ENCODE peak calls at places on chromosome 14, in nine cellular contexts. K, S, L, D, T, Y, O, B and J are unnamed samples.

GRCh38 chr14:49768301-49769121 is 558 bp downstream of the KLHDC2 start:
- DNase-seq in K (peak), S (peak), L (peak), D (peak), T (peak), Y (peak), O (peak), B (no peak), J (peak)

GRCh38 chr14:105069887-105070759 is 4.9 kb upstream of the GPR132 start:
- DNase-seq in K (peak), S (no peak), L (no peak), D (no peak), T (no peak), Y (no peak), O (peak), B (no peak), J (no peak)

GRCh38 chr14:69291396-69291795 is 31.4 kb downstream of the GALNT16 start:
- DNase-seq in K (no peak), S (no peak), L (no peak), D (no peak), T (no peak), Y (no peak), O (peak), B (no peak), J (no peak)

GRCh38 chr14:53167602-53168328 is 14.6 kb upstream of the DDHD1 start:
- DNase-seq in K (peak), S (peak), L (no peak), D (no peak), T (no peak), Y (no peak), O (no peak), B (no peak), J (no peak)

GRCh38 chr14:103514596-103515421 is 7.8 kb downstream of the CKB start:
- DNase-seq in K (no peak), S (no peak), L (no peak), D (no peak), T (no peak), Y (no peak), O (peak), B (no peak), J (no peak)

GRCh38 chr14:101858791-101859537 is 97.5 kb downstream of the PPP2R5C start:
- DNase-seq in K (no peak), S (no peak), L (no peak), D (no peak), T (no peak), Y (no peak), O (no peak), B (no peak), J (no peak)

GRCh38 chr14:73502017-73502619 is 11.4 kb downstream of the RIOX1 start:
- DNase-seq in K (peak), S (no peak), L (no peak), D (no peak), T (no peak), Y (no peak), O (no peak), B (no peak), J (peak)

GRCh38 chr14:103021817-103022668 is 35.3 kb downstream of the CDC42BPB start:
- DNase-seq in K (peak), S (peak), L (no peak), D (no peak), T (no peak), Y (no peak), O (no peak), B (no peak), J (no peak)

GRCh38 chr14:100215330-100215885 is 23.5 kb upstream of the YY1 start:
- DNase-seq in K (no peak), S (no peak), L (no peak), D (no peak), T (no peak), Y (no peak), O (no peak), B (no peak), J (no peak)

GRCh38 chr14:66624319-66624937 is 116.5 kb downstream of the GPHN start:
- DNase-seq in K (peak), S (peak), L (peak), D (peak), T (no peak), Y (peak), O (no peak), B (no peak), J (peak)

GRCh38 chr14:51210594-51210993 is 29.5 kb upstream of the TMX1 start:
- DNase-seq in K (no peak), S (no peak), L (no peak), D (no peak), T (no peak), Y (no peak), O (no peak), B (no peak), J (no peak)

GRCh38 chr14:76922599-76922998 is 96.4 kb downstream of the LRRC74A start:
- DNase-seq in K (peak), S (no peak), L (no peak), D (no peak), T (no peak), Y (no peak), O (no peak), B (no peak), J (no peak)

GRCh38 chr14:22474730-22475351 is 114.2 kb downstream of the DAD1 start:
- DNase-seq in K (peak), S (peak), L (no peak), D (no peak), T (no peak), Y (no peak), O (no peak), B (no peak), J (no peak)

GRCh38 chr14:47674148-47674545 is 1.3 kb downstream of the MDGA2 start:
- DNase-seq in K (no peak), S (peak), L (no peak), D (peak), T (no peak), Y (no peak), O (no peak), B (no peak), J (peak)

GRCh38 chr14:68384335-68384734 is 408.5 kb downstream of the ZFP36L1 start:
- DNase-seq in K (peak), S (no peak), L (no peak), D (no peak), T (no peak), Y (peak), O (peak), B (no peak), J (peak)

GRCh38 chr14:101471723-101472517 is 89.4 kb upstream of the DIO3 start:
- DNase-seq in K (no peak), S (no peak), L (no peak), D (no peak), T (no peak), Y (no peak), O (peak), B (no peak), J (no peak)

GRCh38 chr14:105748204-105748578 is 221.8 kb downstream of the TMEM121 start:
- DNase-seq in K (no peak), S (peak), L (peak), D (no peak), T (no peak), Y (no peak), O (peak), B (no peak), J (no peak)

DNA sequence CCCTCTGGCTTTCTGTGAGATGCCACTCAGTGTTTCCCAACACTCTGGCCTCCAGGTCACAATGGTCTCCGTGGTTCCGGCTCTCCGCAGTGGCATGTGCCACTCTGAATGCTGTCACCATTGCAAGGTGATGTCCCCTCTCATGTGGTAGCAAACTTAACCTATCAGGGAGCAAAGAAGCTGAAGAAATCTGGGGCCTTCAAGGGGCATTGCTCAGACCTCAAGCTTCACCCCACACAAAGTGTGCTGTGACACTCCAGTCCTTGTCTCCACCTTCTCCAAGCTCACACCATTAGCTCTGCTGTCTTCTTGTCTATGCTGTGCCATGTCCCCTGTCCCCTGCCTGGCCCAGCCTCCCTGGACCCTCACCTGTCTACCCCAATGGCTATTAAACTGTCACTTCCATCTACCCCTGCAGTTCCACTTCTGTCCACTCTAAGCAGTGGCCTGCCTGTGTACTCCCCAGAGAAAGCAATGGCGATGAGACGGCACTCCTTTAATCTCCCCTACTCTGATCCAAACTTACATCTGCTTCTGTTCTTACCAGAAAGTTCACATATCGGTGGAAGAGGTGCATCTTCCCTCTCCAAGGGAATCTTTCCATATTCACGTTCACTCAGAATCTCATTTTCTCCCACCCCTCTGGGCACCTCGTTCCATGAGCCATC is 93.7 kb downstream of the DHRS2 start:
- DNase-seq in K (no peak), S (no peak), L (no peak), D (no peak), T (no peak), Y (no peak), O (no peak), B (no peak), J (no peak)
- TF ChIP-seq CTCF in K (no peak), S (peak), L (no peak), D (peak), T (no peak), Y (peak), O (no peak), B (no peak), J (no peak)

DNA sequence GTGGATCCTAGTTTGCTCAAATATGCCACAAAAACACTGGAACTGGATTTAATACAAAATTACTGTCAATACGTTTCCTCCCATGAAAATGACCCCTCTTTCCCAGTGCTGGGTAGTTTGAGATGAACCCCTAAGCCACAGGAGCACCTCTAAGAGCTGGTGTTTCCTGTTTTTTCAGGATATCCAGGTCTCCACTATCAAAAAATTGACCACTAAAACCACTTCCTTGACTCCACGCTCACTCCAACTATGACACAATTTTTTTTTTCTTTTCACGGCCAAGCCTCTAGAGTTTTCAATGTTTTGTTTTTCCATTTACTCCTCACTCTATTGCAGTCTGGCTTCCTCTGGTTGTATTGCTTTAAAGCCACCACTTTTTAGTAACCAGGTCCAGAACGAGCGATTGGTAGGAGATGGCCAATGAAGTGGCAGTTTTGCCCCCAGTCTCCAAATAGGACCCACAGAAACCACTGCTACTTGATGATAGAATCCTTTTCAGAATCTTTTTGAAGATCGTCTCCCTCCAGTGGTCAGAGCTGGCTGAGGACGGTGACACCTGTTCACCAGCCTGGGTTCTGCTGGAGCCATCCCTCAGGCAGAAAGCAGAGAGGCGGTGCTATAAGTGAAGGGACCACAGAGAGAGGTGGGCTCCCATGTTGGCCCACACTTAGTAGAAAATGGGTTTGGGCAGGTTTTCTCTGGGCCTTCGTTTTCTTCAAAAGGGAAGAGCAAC is 454.4 kb downstream of the VRK1 start:
- DNase-seq in K (no peak), S (no peak), L (no peak), D (no peak), T (no peak), Y (no peak), O (no peak), B (no peak), J (no peak)
- TF ChIP-seq CTCF in K (no peak), S (no peak), L (no peak), D (no peak), T (no peak), Y (no peak), O (no peak), B (no peak), J (no peak)

DNA sequence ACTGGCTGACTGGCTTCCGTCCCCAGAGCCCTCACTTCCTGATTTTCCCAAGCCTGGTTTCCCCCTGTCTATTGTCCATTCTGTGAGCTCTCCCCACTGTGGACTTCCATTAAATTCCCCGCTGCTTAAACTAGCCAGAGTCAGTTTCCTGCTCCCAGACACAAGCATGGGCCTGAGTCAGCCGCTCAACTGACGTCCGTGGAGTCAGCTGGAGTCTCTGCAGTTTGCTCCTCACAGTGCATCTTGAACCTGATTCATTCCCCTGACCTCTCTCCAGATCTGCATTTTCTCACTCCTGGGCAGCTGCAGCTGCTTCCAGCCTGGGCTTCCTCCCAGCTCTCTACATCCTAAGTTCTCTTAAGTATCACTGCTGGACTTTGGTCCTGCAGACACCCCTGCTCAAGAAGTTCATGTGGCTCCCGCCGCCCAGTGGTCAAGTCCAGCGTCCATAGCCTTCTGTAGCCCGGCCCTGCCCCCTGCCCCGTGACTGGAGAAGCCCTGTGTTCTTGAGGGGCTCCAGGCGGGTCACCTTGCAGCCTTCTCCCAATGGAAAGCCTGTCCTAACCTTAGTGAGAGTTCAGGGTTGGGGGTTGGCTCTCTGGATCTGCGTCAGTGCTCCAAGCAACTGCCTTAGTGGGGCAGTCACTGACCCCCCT is 20.0 kb downstream of the NFKBIA start:
- DNase-seq in K (peak), S (peak), L (no peak), D (no peak), T (no peak), Y (peak), O (peak), B (no peak), J (no peak)
- TF ChIP-seq CTCF in K (no peak), S (peak), L (no peak), D (no peak), T (no peak), Y (peak), O (peak), B (peak), J (peak)

DNA sequence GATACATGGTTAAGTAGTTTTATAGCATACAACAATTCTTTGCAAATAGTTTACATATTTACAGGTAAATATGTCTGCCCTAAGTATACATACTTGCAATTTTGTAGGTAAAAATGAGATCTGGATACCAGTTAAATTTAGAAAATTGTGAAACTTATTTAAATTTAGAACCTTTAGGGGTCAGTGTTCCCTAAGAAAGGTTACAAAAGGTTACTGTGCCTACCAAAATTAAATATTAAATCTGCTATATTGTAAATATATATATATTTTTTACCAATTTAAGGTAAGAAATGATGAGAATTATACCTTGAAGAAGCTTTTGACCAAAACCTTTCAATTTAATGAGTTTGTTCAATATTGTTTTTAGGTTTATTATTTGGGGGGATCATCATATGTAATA is 54.0 kb downstream of the MIPOL1 start:
- DNase-seq in K (peak), S (no peak), L (no peak), D (no peak), T (no peak), Y (no peak), O (no peak), B (no peak), J (no peak)
- TF ChIP-seq CTCF in K (no peak), S (no peak), L (peak), D (peak), T (no peak), Y (no peak), O (no peak), B (no peak), J (peak)

DNA sequence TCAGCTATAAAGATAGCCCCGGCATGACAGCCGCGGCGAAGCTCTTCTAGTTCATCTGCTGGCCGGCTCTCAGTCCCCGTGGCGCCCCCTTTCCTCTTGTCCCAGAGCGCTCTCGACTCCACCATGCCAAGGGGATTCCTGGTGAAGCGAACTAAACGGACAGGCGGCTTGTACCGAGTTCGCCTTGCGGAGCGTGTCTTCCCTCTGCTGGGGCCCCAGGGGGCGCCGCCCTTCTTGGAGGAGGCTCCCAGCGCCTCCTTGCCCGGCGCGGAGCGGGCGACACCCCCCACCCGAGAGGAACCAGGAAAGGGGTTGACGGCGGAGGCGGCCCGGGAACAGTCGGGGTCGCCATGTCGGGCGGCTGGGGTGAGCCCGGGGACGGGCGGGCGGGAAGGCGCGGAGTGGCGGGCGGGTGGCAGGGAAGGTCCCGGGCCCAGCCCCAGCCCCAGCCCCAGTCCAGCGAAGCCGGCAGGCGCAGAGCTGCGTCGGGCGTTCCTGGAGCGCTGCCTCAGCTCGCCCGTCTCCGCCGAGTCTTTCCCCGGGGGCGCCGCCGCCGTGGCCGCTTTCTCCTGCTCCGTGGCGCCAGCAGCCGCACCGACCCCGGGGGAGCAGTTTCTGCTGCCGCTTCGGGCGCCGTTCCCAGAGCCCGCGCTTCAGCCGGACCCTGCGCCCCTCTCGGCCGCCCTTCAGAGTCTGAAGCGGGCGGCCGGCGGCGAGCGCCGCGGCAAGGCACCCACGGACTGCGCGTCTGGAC is at the start of gene INSM2:
- DNase-seq in K (peak), S (no peak), L (no peak), D (no peak), T (no peak), Y (no peak), O (no peak), B (no peak), J (no peak)
- TF ChIP-seq CTCF in K (peak), S (no peak), L (no peak), D (peak), T (no peak), Y (no peak), O (no peak), B (no peak), J (peak)